ENCODE peak calls at places on chromosomes 2 and 18, in ten cellular contexts. E is dorsolateral prefrontal cortex, F is NCI-H2081, Z is left ventricle myocardium inferior, K is NCI-H69, P is left kidney, V is cardiac fibroblast, T is EL, Q is GDM1, N is AG08396. X is an unnamed sample.

GRCh38 chr18:13775058-13775457 is 48.6 kb downstream of the RNMT start:
- DNase-seq in E (no peak), F (no peak), Z (no peak), K (no peak), P (no peak), V (no peak), T (no peak), Q (no peak), N (no peak), X (no peak)

GRCh38 chr2:96533292-96534073 is 3.1 kb upstream of the ARID5A start:
- DNase-seq in E (peak; percentile 66), F (peak; percentile 23), Z (peak; percentile 84), K (peak; percentile 58), P (no peak), V (peak; percentile 80), T (peak; percentile 61), Q (no peak), N (peak; percentile 78), X (peak; percentile 66)

GRCh38 chr18:76679877-76680276 is 142.5 kb upstream of the ZNF236 start:
- DNase-seq in E (no peak), F (peak; percentile 22), Z (no peak), K (peak; percentile 39), P (peak; percentile 46), V (no peak), T (no peak), Q (no peak), N (no peak), X (no peak)

GRCh38 chr2:200749631-200750322 is 61.9 kb upstream of the BZW1 start:
- DNase-seq in E (no peak), F (no peak), Z (no peak), K (no peak), P (no peak), V (no peak), T (no peak), Q (no peak), N (no peak), X (no peak)

GRCh38 chr2:239054921-239055320 is 207.0 kb downstream of the TWIST2 start:
- DNase-seq in E (peak; percentile 2), F (no peak), Z (no peak), K (no peak), P (no peak), V (no peak), T (no peak), Q (no peak), N (no peak), X (no peak)

GRCh38 chr2:143230506-143231256 is 101.5 kb downstream of the ARHGAP15 start:
- DNase-seq in E (no peak), F (no peak), Z (no peak), K (no peak), P (no peak), V (no peak), T (no peak), Q (no peak), N (no peak), X (no peak)

GRCh38 chr2:133919285-133919684 is 334.6 kb upstream of the MGAT5 start:
- DNase-seq in E (no peak), F (no peak), Z (no peak), K (no peak), P (no peak), V (no peak), T (peak; percentile 2), Q (no peak), N (peak; percentile 32), X (no peak)

GRCh38 chr2:36356199-36356989 is 816 bp downstream of the CRIM1 start:
- DNase-seq in E (peak; percentile 46), F (peak; percentile 19), Z (peak; percentile 54), K (peak; percentile 41), P (peak; percentile 84), V (no peak), T (no peak), Q (no peak), N (no peak), X (peak; percentile 51)

GRCh38 chr2:23312996-23313606 is 71.9 kb upstream of the KLHL29 start:
- DNase-seq in E (no peak), F (peak; percentile 14), Z (no peak), K (peak; percentile 12), P (peak; percentile 60), V (peak; percentile 9), T (peak; percentile 26), Q (no peak), N (peak; percentile 30), X (no peak)

GRCh38 chr2:224208034-224208433 is 168.9 kb upstream of the SERPINE2 start:
- DNase-seq in E (no peak), F (no peak), Z (no peak), K (no peak), P (no peak), V (no peak), T (no peak), Q (no peak), N (no peak), X (no peak)

GRCh38 chr2:41966431-41966893 is 81.4 kb upstream of the PKDCC start:
- DNase-seq in E (peak; percentile 89), F (peak; percentile 55), Z (peak; percentile 86), K (peak; percentile 47), P (peak; percentile 84), V (peak; percentile 95), T (peak; percentile 98), Q (no peak), N (peak; percentile 86), X (peak; percentile 73)